ENCODE peak calls at places on chromosomes 13 and 19, in four cellular contexts. N is fibroblast of mammary gland, W is foreskin fibroblast, G is activated B cell treated with CpG ODN at 0.5 μM for 24 hours. V is an unnamed sample.

GRCh38 chr13:111245781-111246384 is 74.6 kb upstream of the TEX29 start:
- DNase-seq in N (peak), W (no peak), G (no peak), V (peak)

GRCh38 chr13:108104736-108105135 is 110.6 kb downstream of the LIG4 start:
- DNase-seq in W (no peak), N (no peak), G (no peak), V (no peak)

GRCh38 chr13:40993987-40994386 is 25.1 kb downstream of the ELF1 start:
- DNase-seq in N (no peak), G (no peak), W (no peak), V (no peak)

GRCh38 chr13:73142091-73142490 is 83.3 kb downstream of the KLF5 start:
- DNase-seq in G (no peak), N (no peak), W (no peak), V (no peak)

GRCh38 chr19:5308471-5309437 is 31.9 kb downstream of the PTPRS start:
- DNase-seq in N (peak), G (no peak), W (no peak), V (peak)

GRCh38 chr19:35899547-35900214 is 659 bp downstream of the NFKBID start:
- DNase-seq in W (peak), G (peak), N (peak), V (peak)

GRCh38 chr19:14507704-14508246 is 10.4 kb downstream of the DNAJB1 start:
- DNase-seq in N (peak), W (peak), G (no peak), V (peak)

GRCh38 chr13:44399045-44399444 is 25.4 kb downstream of the SERP2 start:
- DNase-seq in W (no peak), G (no peak), N (no peak), V (no peak)

GRCh38 chr19:4456566-4456842 is 1.1 kb downstream of the UBXN6 start:
- DNase-seq in W (peak), N (peak), G (no peak), V (peak)